ENCODE peak calls at places on chromosomes 16 and 17, in ten cellular contexts. C is AG04450; A is IMR-90; Y is CD8-positive, alpha-beta memory T cell; N is esophagus squamous epithelium; W is astrocyte; G is left ventricle myocardium inferior; D is heart right ventricle; S is fibroblast of lung; V is ovary. P is an unnamed sample.

GRCh38 chr17:4899341-4900230 is at the start of gene C17orf107:
- DNase-seq in C (peak; percentile 20), A (peak; percentile 79), Y (peak; percentile 98), N (no peak), W (peak; percentile 79), G (peak; percentile 82), D (peak; percentile 83), S (peak; percentile 72), V (peak; percentile 90), P (peak; percentile 94)

GRCh38 chr16:27728691-27729090 is 178.7 kb downstream of the KATNIP start:
- DNase-seq in C (no peak), A (no peak), Y (no peak), N (no peak), W (no peak), G (no peak), D (no peak), S (no peak), V (no peak), P (no peak)

GRCh38 chr16:55643161-55643970 is 12.4 kb upstream of the SLC6A2 start:
- DNase-seq in C (no peak), A (peak; percentile 12), Y (no peak), N (no peak), W (no peak), G (no peak), D (no peak), S (peak; percentile 5), V (no peak), P (no peak)

GRCh38 chr16:55660026-55660425 is 4.2 kb downstream of the SLC6A2 start:
- DNase-seq in C (no peak), A (no peak), Y (no peak), N (no peak), W (no peak), G (no peak), D (no peak), S (no peak), V (no peak), P (peak; percentile 35)

GRCh38 chr17:78325076-78325712 is 34.7 kb downstream of the SOCS3 start:
- DNase-seq in C (no peak), A (peak; percentile 61), Y (no peak), N (no peak), W (peak; percentile 61), G (peak; percentile 70), D (peak; percentile 74), S (peak; percentile 55), V (no peak), P (no peak)

GRCh38 chr16:85252461-85252860 is 140.2 kb upstream of the CIBAR2 start:
- DNase-seq in C (no peak), A (no peak), Y (no peak), N (no peak), W (no peak), G (no peak), D (no peak), S (no peak), V (no peak), P (no peak)

GRCh38 chr17:6439951-6440350 is 4.3 kb upstream of the PIMREG start:
- DNase-seq in C (no peak), A (no peak), Y (no peak), N (no peak), W (no peak), G (no peak), D (no peak), S (no peak), V (no peak), P (no peak)

GRCh38 chr17:14014647-14015046 is 54.7 kb upstream of the COX10 start:
- DNase-seq in C (no peak), A (peak; percentile 9), Y (no peak), N (no peak), W (peak; percentile 54), G (no peak), D (no peak), S (no peak), V (no peak), P (no peak)

GRCh38 chr17:63537991-63538692 is 12.1 kb upstream of the DCAF7 start:
- DNase-seq in C (no peak), A (no peak), Y (peak; percentile 7), N (no peak), W (no peak), G (no peak), D (no peak), S (no peak), V (no peak), P (peak; percentile 76)

GRCh38 chr17:78272181-78272913 is 40.9 kb downstream of the TMEM235 start:
- DNase-seq in C (peak; percentile 81), A (peak; percentile 90), Y (peak; percentile 80), N (no peak), W (peak; percentile 40), G (peak; percentile 61), D (peak; percentile 55), S (peak; percentile 93), V (peak; percentile 85), P (peak; percentile 76)

GRCh38 chr17:27155866-27156265 is 138.0 kb upstream of the WSB1 start:
- DNase-seq in C (no peak), A (no peak), Y (no peak), N (no peak), W (no peak), G (peak; percentile 5), D (no peak), S (no peak), V (peak; percentile 6), P (peak; percentile 66)

GRCh38 chr17:27158390-27158789 is 135.5 kb upstream of the WSB1 start:
- DNase-seq in C (no peak), A (no peak), Y (no peak), N (no peak), W (no peak), G (no peak), D (no peak), S (no peak), V (peak; percentile 13), P (no peak)

GRCh38 chr17:27153005-27153404 is 140.9 kb upstream of the WSB1 start:
- DNase-seq in C (no peak), A (peak; percentile 11), Y (no peak), N (no peak), W (peak; percentile 4), G (no peak), D (no peak), S (no peak), V (no peak), P (peak; percentile 31)

GRCh38 chr17:27157898-27158297 is 136.0 kb upstream of the WSB1 start:
- DNase-seq in C (no peak), A (no peak), Y (no peak), N (no peak), W (no peak), G (no peak), D (no peak), S (no peak), V (no peak), P (no peak)

GRCh38 chr17:27157297-27157696 is 136.6 kb upstream of the WSB1 start:
- DNase-seq in C (no peak), A (no peak), Y (no peak), N (no peak), W (no peak), G (no peak), D (no peak), S (no peak), V (no peak), P (no peak)
- H3K9me3 ChIP-seq in C (peaks cover 20% of the 10 kb centered on the region), A (no peaks in the 10 kb centered on the region), Y (no peaks in the 10 kb centered on the region), N (no peaks in the 10 kb centered on the region), W (peaks cover 9% of the 10 kb centered on the region), G (peaks cover 3% of the 10 kb centered on the region), D (peaks cover 8% of the 10 kb centered on the region), S (no peaks in the 10 kb centered on the region), V (no peaks in the 10 kb centered on the region), P (no peaks in the 10 kb centered on the region)

DNA sequence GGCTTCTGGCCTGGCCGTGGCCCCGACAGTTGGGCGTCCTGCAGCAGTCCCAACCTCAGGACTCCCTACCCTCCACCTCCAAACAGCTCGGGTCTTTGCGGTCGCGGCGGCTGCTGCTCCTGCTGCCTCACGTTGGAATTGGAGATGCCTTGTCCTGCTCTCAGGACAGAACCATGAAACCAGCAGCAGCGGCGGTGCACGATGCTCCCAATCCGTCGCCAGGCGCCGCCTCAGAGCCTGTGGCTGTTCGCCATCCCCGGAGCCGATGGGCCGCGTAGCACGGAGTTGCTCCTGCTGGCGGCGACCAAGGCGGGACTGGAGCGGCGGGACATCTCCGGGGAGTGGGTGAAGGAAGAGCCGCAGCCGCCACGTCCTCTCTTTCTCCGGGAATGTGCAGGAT is 1965.9 kb downstream of the TP53TG3F start:
- DNase-seq in C (no peak), A (no peak), Y (no peak), N (no peak), W (no peak), G (no peak), D (no peak), S (no peak), V (no peak), P (no peak)
- H3K9me3 ChIP-seq in C (peaks cover 12% of the 10 kb centered on the region), A (peaks cover 7% of the 10 kb centered on the region), Y (no peaks in the 10 kb centered on the region), N (no peaks in the 10 kb centered on the region), W (peaks cover 13% of the 10 kb centered on the region), G (peaks cover 5% of the 10 kb centered on the region), D (no peaks in the 10 kb centered on the region), S (no peaks in the 10 kb centered on the region), V (no peaks in the 10 kb centered on the region), P (no peaks in the 10 kb centered on the region)

GRCh38 chr16:3295783-3296182 is 9.4 kb downstream of the TIGD7 start:
- DNase-seq in C (no peak), A (no peak), Y (no peak), N (no peak), W (no peak), G (no peak), D (no peak), S (no peak), V (no peak), P (no peak)

GRCh38 chr16:3289998-3290673 is 6.8 kb downstream of the ZNF263 start:
- DNase-seq in C (no peak), A (no peak), Y (no peak), N (no peak), W (no peak), G (no peak), D (no peak), S (no peak), V (no peak), P (no peak)

GRCh38 chr16:3295209-3295608 is 10.0 kb downstream of the TIGD7 start:
- DNase-seq in C (no peak), A (no peak), Y (no peak), N (no peak), W (no peak), G (no peak), D (no peak), S (no peak), V (no peak), P (no peak)

GRCh38 chr16:3292604-3293003 is 9.3 kb downstream of the ZNF263 start:
- DNase-seq in C (no peak), A (peak; percentile 77), Y (no peak), N (no peak), W (peak; percentile 49), G (no peak), D (no peak), S (no peak), V (no peak), P (no peak)
- H3K9me3 ChIP-seq in C (peaks cover 92% of the 10 kb centered on the region), A (peaks cover 70% of the 10 kb centered on the region), Y (peaks cover 55% of the 10 kb centered on the region), N (peaks cover 98% of the 10 kb centered on the region), W (peaks cover 61% of the 10 kb centered on the region), G (peaks cover 100% of the 10 kb centered on the region), D (peaks cover 100% of the 10 kb centered on the region), S (peaks cover 23% of the 10 kb centered on the region), V (peaks cover 43% of the 10 kb centered on the region), P (peaks cover 66% of the 10 kb centered on the region)

DNA sequence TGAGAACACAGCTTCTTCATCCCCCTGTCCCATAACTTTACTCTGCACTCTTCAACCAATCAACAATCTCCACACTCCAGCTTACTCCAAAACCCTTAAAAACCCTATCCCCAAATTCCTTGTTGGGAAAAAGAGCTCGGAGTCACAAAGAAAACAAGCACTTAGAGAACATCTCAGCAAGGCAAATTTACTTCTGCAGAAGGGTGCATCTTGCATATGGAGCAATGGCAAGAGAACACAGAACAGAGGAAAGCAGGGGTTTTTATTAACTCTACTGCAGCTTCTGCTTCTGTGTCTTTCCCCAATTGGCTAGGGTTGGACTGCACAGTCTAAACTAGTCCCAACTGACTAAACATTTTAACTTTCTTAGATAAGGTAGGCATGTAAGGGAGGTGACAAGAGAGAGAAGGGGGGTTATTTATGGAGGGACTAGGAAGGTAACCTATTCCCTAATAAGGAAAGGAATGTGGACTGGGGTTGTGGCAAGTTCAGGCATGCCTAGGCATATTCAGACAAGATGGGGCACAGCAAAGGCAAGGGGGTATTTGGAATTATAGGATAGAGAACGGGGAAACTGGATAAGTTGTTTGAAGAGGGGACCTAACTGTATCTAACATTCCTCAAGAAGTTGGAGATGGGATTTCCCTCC is 125.5 kb downstream of the CACNG3 start:
- DNase-seq in C (no peak), A (no peak), Y (no peak), N (no peak), W (no peak), G (no peak), D (no peak), S (no peak), V (no peak), P (no peak)
- H3K9me3 ChIP-seq in C (peaks cover 6% of the 10 kb centered on the region), A (peaks cover 2% of the 10 kb centered on the region), Y (no peaks in the 10 kb centered on the region), N (peaks cover 51% of the 10 kb centered on the region), W (no peaks in the 10 kb centered on the region), G (peaks cover 61% of the 10 kb centered on the region), D (peaks cover 48% of the 10 kb centered on the region), S (no peaks in the 10 kb centered on the region), V (no peaks in the 10 kb centered on the region), P (peaks cover 26% of the 10 kb centered on the region)

P was measured in suprapubic skin.